ENCODE peak calls at places on chromosome 1, in five cellular contexts. H is NCI-H524; P is activated CD4-positive, alpha-beta T cell treated with anti-CD3 and anti-CD28 coated beads, Interleukin-2, amount 10 ng/mL, durations not matched to agents 7 days and 5 days; O is heart right ventricle; G is HT-29. A is an unnamed sample.

GRCh38 chr1:21139601-21140000 is 37.1 kb downstream of the EIF4G3 start:
- DNase-seq in H (no peak), O (peak), G (no peak), P (no peak), A (no peak)

GRCh38 chr1:201628490-201628889 is 89.6 kb downstream of the NAV1 start:
- DNase-seq in G (no peak), H (no peak), O (peak), P (no peak), A (no peak)

GRCh38 chr1:27428316-27429028 is 36.0 kb downstream of the GPR3 start:
- DNase-seq in G (no peak), P (no peak), O (peak), H (peak), A (no peak)

GRCh38 chr1:83104558-83104957 is 894.4 kb downstream of the TTLL7 start:
- DNase-seq in G (no peak), O (no peak), P (no peak), H (no peak), A (no peak)

GRCh38 chr1:87404306-87404705 is 75.6 kb downstream of the LMO4 start:
- DNase-seq in H (no peak), P (peak), G (no peak), O (no peak), A (no peak)

GRCh38 chr1:236163460-236164153 is 21.3 kb downstream of the GPR137B start:
- DNase-seq in P (no peak), O (no peak), H (no peak), G (no peak), A (no peak)

GRCh38 chr1:219926363-219926998 is 1.9 kb downstream of the SLC30A10 start:
- DNase-seq in H (no peak), P (no peak), G (no peak), O (no peak), A (no peak)

GRCh38 chr1:208851376-208851775 is 607.2 kb upstream of the PLXNA2 start:
- DNase-seq in O (no peak), P (no peak), G (no peak), H (no peak), A (no peak)

GRCh38 chr1:23699280-23700179 is 7.9 kb downstream of the RPL11 start:
- DNase-seq in P (no peak), H (no peak), G (no peak), O (no peak), A (no peak)

GRCh38 chr1:36890776-36891175 is 143.5 kb downstream of the GRIK3 start:
- DNase-seq in P (no peak), G (no peak), O (no peak), H (no peak), A (no peak)

GRCh38 chr1:102942324-102942723 is 166.0 kb downstream of the COL11A1 start:
- DNase-seq in P (no peak), O (no peak), G (no peak), H (no peak), A (no peak)

GRCh38 chr1:181061891-181062777 is 26.4 kb upstream of the IER5 start:
- DNase-seq in G (no peak), H (no peak), P (no peak), O (peak), A (peak)

GRCh38 chr1:150156868-150157603 is 7.3 kb downstream of the PLEKHO1 start:
- DNase-seq in H (no peak), P (no peak), G (no peak), O (no peak), A (no peak)

GRCh38 chr1:12630946-12631540 is 12.8 kb upstream of the AADACL4 start:
- DNase-seq in O (no peak), P (no peak), H (no peak), G (no peak), A (peak)

GRCh38 chr1:3688356-3688755 is 36.0 kb downstream of the TP73 start:
- DNase-seq in H (no peak), G (no peak), O (no peak), P (no peak), A (no peak)

GRCh38 chr1:236659792-236660587 is 26.3 kb upstream of the ACTN2 start:
- DNase-seq in G (no peak), H (peak), O (no peak), P (no peak), A (no peak)

GRCh38 chr1:230674581-230674980 is 32.3 kb downstream of the COG2 start:
- DNase-seq in G (no peak), H (no peak), O (no peak), P (no peak), A (no peak)

GRCh38 chr1:119227446-119227845 is 87.0 kb upstream of the WARS2 start:
- DNase-seq in P (no peak), G (no peak), H (no peak), O (no peak), A (no peak)

GRCh38 chr1:35557118-35557610 is at the start of gene KIAA0319L:
- DNase-seq in P (no peak), G (peak), H (no peak), O (peak), A (peak)

GRCh38 chr1:26571381-26571780 is 41.8 kb downstream of the RPS6KA1 start:
- DNase-seq in P (no peak), H (no peak), O (no peak), G (no peak), A (no peak)

GRCh38 chr1:27322569-27323116 is 680 bp downstream of the TMEM222 start:
- DNase-seq in O (no peak), P (peak), G (no peak), H (no peak), A (no peak)